ENCODE peak calls at places on chromosomes 12 and 14, in four cellular contexts. One of them, this sample, is unnamed.

GRCh38 chr14:76426161-76426696 is 50.3 kb downstream of the ESRRB start:
- DNase-seq in stimulated activated CD4-positive, alpha-beta T cell treated with anti-CD3 and anti-CD28 coated beads, Interleukin-1b, Interleukin-23, amount 100 ng/mL, for 1 hour: no peak
- DNase-seq in neural crest cell: no peak
- DNase-seq in Right ventricle myocardium superior: no peak
- DNase-seq in this sample: peak

GRCh38 chr12:69431604-69432222 is 38.5 kb upstream of the FRS2 start:
- DNase-seq in stimulated activated CD4-positive, alpha-beta T cell treated with anti-CD3 and anti-CD28 coated beads, Interleukin-1b, Interleukin-23, amount 100 ng/mL, for 1 hour: no peak
- DNase-seq in neural crest cell: no peak
- DNase-seq in Right ventricle myocardium superior: no peak
- DNase-seq in this sample: no peak

GRCh38 chr14:37595809-37596595 is 573 bp downstream of the TTC6 start:
- DNase-seq in stimulated activated CD4-positive, alpha-beta T cell treated with anti-CD3 and anti-CD28 coated beads, Interleukin-1b, Interleukin-23, amount 100 ng/mL, for 1 hour: peak
- DNase-seq in neural crest cell: no peak
- DNase-seq in Right ventricle myocardium superior: no peak
- DNase-seq in this sample: peak

GRCh38 chr12:52277486-52278245 is 3.2 kb downstream of the KRT86 start:
- DNase-seq in stimulated activated CD4-positive, alpha-beta T cell treated with anti-CD3 and anti-CD28 coated beads, Interleukin-1b, Interleukin-23, amount 100 ng/mL, for 1 hour: no peak
- DNase-seq in neural crest cell: no peak
- DNase-seq in Right ventricle myocardium superior: no peak
- DNase-seq in this sample: no peak

GRCh38 chr12:88298761-88299242 is 156.7 kb downstream of the TMTC3 start:
- DNase-seq in stimulated activated CD4-positive, alpha-beta T cell treated with anti-CD3 and anti-CD28 coated beads, Interleukin-1b, Interleukin-23, amount 100 ng/mL, for 1 hour: no peak
- DNase-seq in neural crest cell: no peak
- DNase-seq in Right ventricle myocardium superior: no peak
- DNase-seq in this sample: peak

GRCh38 chr12:59077153-59077930 is 157.0 kb upstream of the LRIG3 start:
- DNase-seq in stimulated activated CD4-positive, alpha-beta T cell treated with anti-CD3 and anti-CD28 coated beads, Interleukin-1b, Interleukin-23, amount 100 ng/mL, for 1 hour: no peak
- DNase-seq in neural crest cell: no peak
- DNase-seq in Right ventricle myocardium superior: no peak
- DNase-seq in this sample: peak

GRCh38 chr14:54594531-54594930 is 27.6 kb downstream of the SAMD4A start:
- DNase-seq in stimulated activated CD4-positive, alpha-beta T cell treated with anti-CD3 and anti-CD28 coated beads, Interleukin-1b, Interleukin-23, amount 100 ng/mL, for 1 hour: no peak
- DNase-seq in neural crest cell: no peak
- DNase-seq in Right ventricle myocardium superior: no peak
- DNase-seq in this sample: no peak

GRCh38 chr14:77204457-77204796 is 22.8 kb downstream of the TMEM63C start:
- DNase-seq in stimulated activated CD4-positive, alpha-beta T cell treated with anti-CD3 and anti-CD28 coated beads, Interleukin-1b, Interleukin-23, amount 100 ng/mL, for 1 hour: no peak
- DNase-seq in neural crest cell: no peak
- DNase-seq in Right ventricle myocardium superior: no peak
- DNase-seq in this sample: no peak

GRCh38 chr12:102551186-102551585 is 70.8 kb upstream of the IGF1 start:
- DNase-seq in stimulated activated CD4-positive, alpha-beta T cell treated with anti-CD3 and anti-CD28 coated beads, Interleukin-1b, Interleukin-23, amount 100 ng/mL, for 1 hour: no peak
- DNase-seq in neural crest cell: no peak
- DNase-seq in Right ventricle myocardium superior: no peak
- DNase-seq in this sample: no peak

GRCh38 chr12:131599214-131600159 is 111.4 kb upstream of the SFSWAP start:
- DNase-seq in stimulated activated CD4-positive, alpha-beta T cell treated with anti-CD3 and anti-CD28 coated beads, Interleukin-1b, Interleukin-23, amount 100 ng/mL, for 1 hour: no peak
- DNase-seq in neural crest cell: no peak
- DNase-seq in Right ventricle myocardium superior: no peak
- DNase-seq in this sample: no peak

GRCh38 chr12:113658030-113658655 is 186.5 kb upstream of the LHX5 start:
- DNase-seq in stimulated activated CD4-positive, alpha-beta T cell treated with anti-CD3 and anti-CD28 coated beads, Interleukin-1b, Interleukin-23, amount 100 ng/mL, for 1 hour: no peak
- DNase-seq in neural crest cell: no peak
- DNase-seq in Right ventricle myocardium superior: no peak
- DNase-seq in this sample: no peak

GRCh38 chr12:98465950-98466349 is 49.4 kb upstream of the TMPO start:
- DNase-seq in stimulated activated CD4-positive, alpha-beta T cell treated with anti-CD3 and anti-CD28 coated beads, Interleukin-1b, Interleukin-23, amount 100 ng/mL, for 1 hour: no peak
- DNase-seq in neural crest cell: no peak
- DNase-seq in Right ventricle myocardium superior: no peak
- DNase-seq in this sample: no peak

GRCh38 chr12:92295523-92295922 is 149.9 kb upstream of the BTG1 start:
- DNase-seq in stimulated activated CD4-positive, alpha-beta T cell treated with anti-CD3 and anti-CD28 coated beads, Interleukin-1b, Interleukin-23, amount 100 ng/mL, for 1 hour: no peak
- DNase-seq in neural crest cell: no peak
- DNase-seq in Right ventricle myocardium superior: no peak
- DNase-seq in this sample: no peak

GRCh38 chr14:103109789-103110415 is 13.4 kb upstream of the TNFAIP2 start:
- DNase-seq in stimulated activated CD4-positive, alpha-beta T cell treated with anti-CD3 and anti-CD28 coated beads, Interleukin-1b, Interleukin-23, amount 100 ng/mL, for 1 hour: no peak
- DNase-seq in neural crest cell: no peak
- DNase-seq in Right ventricle myocardium superior: peak
- DNase-seq in this sample: no peak

GRCh38 chr14:93952829-93953228 is 23.5 kb downstream of the ASB2 start:
- DNase-seq in stimulated activated CD4-positive, alpha-beta T cell treated with anti-CD3 and anti-CD28 coated beads, Interleukin-1b, Interleukin-23, amount 100 ng/mL, for 1 hour: no peak
- DNase-seq in neural crest cell: no peak
- DNase-seq in Right ventricle myocardium superior: no peak
- DNase-seq in this sample: no peak

GRCh38 chr12:65800928-65801327 is 23.4 kb upstream of the HMGA2 start:
- DNase-seq in stimulated activated CD4-positive, alpha-beta T cell treated with anti-CD3 and anti-CD28 coated beads, Interleukin-1b, Interleukin-23, amount 100 ng/mL, for 1 hour: no peak
- DNase-seq in neural crest cell: no peak
- DNase-seq in Right ventricle myocardium superior: no peak
- DNase-seq in this sample: no peak

GRCh38 chr12:50927766-50928224 is 24.5 kb upstream of the HIGD1C start:
- DNase-seq in stimulated activated CD4-positive, alpha-beta T cell treated with anti-CD3 and anti-CD28 coated beads, Interleukin-1b, Interleukin-23, amount 100 ng/mL, for 1 hour: no peak
- DNase-seq in neural crest cell: no peak
- DNase-seq in Right ventricle myocardium superior: no peak
- DNase-seq in this sample: no peak

GRCh38 chr14:55731881-55732498 is 152.0 kb downstream of the KTN1 start:
- DNase-seq in stimulated activated CD4-positive, alpha-beta T cell treated with anti-CD3 and anti-CD28 coated beads, Interleukin-1b, Interleukin-23, amount 100 ng/mL, for 1 hour: peak
- DNase-seq in neural crest cell: peak
- DNase-seq in Right ventricle myocardium superior: no peak
- DNase-seq in this sample: no peak

GRCh38 chr12:47940773-47941474 is 22.5 kb upstream of the TMEM106C start:
- DNase-seq in stimulated activated CD4-positive, alpha-beta T cell treated with anti-CD3 and anti-CD28 coated beads, Interleukin-1b, Interleukin-23, amount 100 ng/mL, for 1 hour: no peak
- DNase-seq in neural crest cell: no peak
- DNase-seq in Right ventricle myocardium superior: no peak
- DNase-seq in this sample: no peak

GRCh38 chr14:91119556-91120311 is 5.9 kb downstream of the DGLUCY start:
- DNase-seq in stimulated activated CD4-positive, alpha-beta T cell treated with anti-CD3 and anti-CD28 coated beads, Interleukin-1b, Interleukin-23, amount 100 ng/mL, for 1 hour: no peak
- DNase-seq in neural crest cell: no peak
- DNase-seq in Right ventricle myocardium superior: no peak
- DNase-seq in this sample: peak

GRCh38 chr14:58701156-58701555 is 63.4 kb downstream of the DACT1 start:
- DNase-seq in stimulated activated CD4-positive, alpha-beta T cell treated with anti-CD3 and anti-CD28 coated beads, Interleukin-1b, Interleukin-23, amount 100 ng/mL, for 1 hour: no peak
- DNase-seq in neural crest cell: no peak
- DNase-seq in Right ventricle myocardium superior: no peak
- DNase-seq in this sample: no peak

GRCh38 chr12:67045650-67046049 is 223.5 kb upstream of the CAND1 start:
- DNase-seq in stimulated activated CD4-positive, alpha-beta T cell treated with anti-CD3 and anti-CD28 coated beads, Interleukin-1b, Interleukin-23, amount 100 ng/mL, for 1 hour: no peak
- DNase-seq in neural crest cell: no peak
- DNase-seq in Right ventricle myocardium superior: no peak
- DNase-seq in this sample: no peak

GRCh38 chr12:2532647-2533435 is 261.9 kb upstream of the FKBP4 start:
- DNase-seq in stimulated activated CD4-positive, alpha-beta T cell treated with anti-CD3 and anti-CD28 coated beads, Interleukin-1b, Interleukin-23, amount 100 ng/mL, for 1 hour: no peak
- DNase-seq in neural crest cell: no peak
- DNase-seq in Right ventricle myocardium superior: no peak
- DNase-seq in this sample: no peak

GRCh38 chr12:104493504-104493903 is 36.8 kb downstream of the CHST11 start:
- DNase-seq in stimulated activated CD4-positive, alpha-beta T cell treated with anti-CD3 and anti-CD28 coated beads, Interleukin-1b, Interleukin-23, amount 100 ng/mL, for 1 hour: no peak
- DNase-seq in neural crest cell: no peak
- DNase-seq in Right ventricle myocardium superior: no peak
- DNase-seq in this sample: no peak

GRCh38 chr12:26473291-26473690 is 277.9 kb downstream of the SSPN start:
- DNase-seq in stimulated activated CD4-positive, alpha-beta T cell treated with anti-CD3 and anti-CD28 coated beads, Interleukin-1b, Interleukin-23, amount 100 ng/mL, for 1 hour: no peak
- DNase-seq in neural crest cell: no peak
- DNase-seq in Right ventricle myocardium superior: no peak
- DNase-seq in this sample: no peak

GRCh38 chr12:117685115-117685926 is 283.5 kb downstream of the KSR2 start:
- DNase-seq in stimulated activated CD4-positive, alpha-beta T cell treated with anti-CD3 and anti-CD28 coated beads, Interleukin-1b, Interleukin-23, amount 100 ng/mL, for 1 hour: no peak
- DNase-seq in neural crest cell: no peak
- DNase-seq in Right ventricle myocardium superior: peak
- DNase-seq in this sample: peak

GRCh38 chr12:100608776-100609175 is 35.3 kb downstream of the GAS2L3 start:
- DNase-seq in stimulated activated CD4-positive, alpha-beta T cell treated with anti-CD3 and anti-CD28 coated beads, Interleukin-1b, Interleukin-23, amount 100 ng/mL, for 1 hour: no peak
- DNase-seq in neural crest cell: no peak
- DNase-seq in Right ventricle myocardium superior: peak
- DNase-seq in this sample: no peak

GRCh38 chr12:58046281-58046680 is 104.9 kb downstream of the ATP23 start:
- DNase-seq in stimulated activated CD4-positive, alpha-beta T cell treated with anti-CD3 and anti-CD28 coated beads, Interleukin-1b, Interleukin-23, amount 100 ng/mL, for 1 hour: no peak
- DNase-seq in neural crest cell: no peak
- DNase-seq in Right ventricle myocardium superior: no peak
- DNase-seq in this sample: no peak

GRCh38 chr14:76985540-76986260 is 42.8 kb downstream of the IRF2BPL start:
- DNase-seq in stimulated activated CD4-positive, alpha-beta T cell treated with anti-CD3 and anti-CD28 coated beads, Interleukin-1b, Interleukin-23, amount 100 ng/mL, for 1 hour: no peak
- DNase-seq in neural crest cell: no peak
- DNase-seq in Right ventricle myocardium superior: no peak
- DNase-seq in this sample: no peak

GRCh38 chr12:13203028-13203922 is 6.7 kb downstream of the EMP1 start:
- DNase-seq in stimulated activated CD4-positive, alpha-beta T cell treated with anti-CD3 and anti-CD28 coated beads, Interleukin-1b, Interleukin-23, amount 100 ng/mL, for 1 hour: no peak
- DNase-seq in neural crest cell: no peak
- DNase-seq in Right ventricle myocardium superior: peak
- DNase-seq in this sample: no peak